ENCODE peak calls at places on chromosomes 5 and 9, in ten cellular contexts. R is mesothelial cell of epicardium, B is ovary, J is GM06990, H is HCT116, O is psoas muscle, S is thoracic aorta, X is fibroblast of lung, C is lower leg skin, N is breast epithelium. F is an unnamed sample.

GRCh38 chr5:14443665-14444064 is 137.9 kb upstream of the OTULINL start:
- DNase-seq in N (no peak), S (no peak), O (no peak), C (no peak), H (no peak), X (no peak), B (no peak), J (no peak), R (no peak), F (no peak)

GRCh38 chr5:110880413-110880812 is 141.6 kb downstream of the SLC25A46 start:
- DNase-seq in S (no peak), O (no peak), R (no peak), J (no peak), X (peak), C (no peak), N (peak), B (no peak), H (no peak), F (no peak)

GRCh38 chr9:109769250-109769649 is 10.7 kb upstream of the PALM2AKAP2 start:
- DNase-seq in B (no peak), R (no peak), S (no peak), O (no peak), J (no peak), C (no peak), H (no peak), X (peak), N (no peak), F (no peak)

GRCh38 chr5:75736273-75736672 is 19.0 kb upstream of the POC5 start:
- DNase-seq in O (no peak), J (no peak), H (no peak), C (no peak), N (no peak), R (no peak), S (no peak), B (no peak), X (no peak), F (no peak)

GRCh38 chr5:179121667-179122111 is 61.5 kb downstream of the ZNF354C start:
- DNase-seq in S (no peak), B (no peak), R (no peak), J (no peak), N (no peak), O (no peak), H (no peak), C (peak), X (no peak), F (no peak)

GRCh38 chr9:115006660-115007059 is 76.3 kb upstream of the TNFSF8 start:
- DNase-seq in N (no peak), X (peak), O (no peak), B (no peak), R (no peak), S (no peak), J (no peak), H (no peak), C (no peak), F (no peak)

GRCh38 chr5:43245724-43246385 is 53.8 kb downstream of the NIM1K start:
- DNase-seq in J (peak), C (peak), B (no peak), O (no peak), X (no peak), R (no peak), S (no peak), H (no peak), N (no peak), F (no peak)

GRCh38 chr5:141763526-141763925 is 81.5 kb upstream of the ARAP3 start:
- DNase-seq in C (no peak), S (no peak), O (no peak), J (no peak), R (no peak), B (no peak), H (no peak), N (no peak), X (no peak), F (no peak)

GRCh38 chr9:134918646-134919045 is 934 bp upstream of the FCN1 start:
- DNase-seq in R (no peak), J (no peak), H (no peak), B (peak), C (peak), N (no peak), S (no peak), O (peak), X (no peak), F (no peak)

GRCh38 chr5:177194278-177194677 is 60.7 kb downstream of the NSD1 start:
- DNase-seq in X (peak), O (no peak), C (no peak), N (no peak), J (no peak), B (no peak), R (no peak), S (peak), H (peak), F (no peak)

GRCh38 chr5:960551-960950 is 48.1 kb upstream of the NKD2 start:
- DNase-seq in C (no peak), R (no peak), X (no peak), O (peak), S (no peak), H (no peak), J (no peak), B (no peak), N (no peak), F (no peak)

GRCh38 chr9:99038396-99038795 is 66.5 kb upstream of the TGFBR1 start:
- DNase-seq in X (peak), C (no peak), J (no peak), B (no peak), S (no peak), H (no peak), R (no peak), O (no peak), N (peak), F (no peak)

GRCh38 chr9:124357591-124358361 is 57.5 kb downstream of the PSMB7 start:
- DNase-seq in S (no peak), X (no peak), N (no peak), B (no peak), H (no peak), R (no peak), J (peak), O (no peak), C (no peak), F (no peak)

GRCh38 chr9:129679537-129679936 is 14.1 kb downstream of the PRRX2 start:
- DNase-seq in N (no peak), B (no peak), S (no peak), C (no peak), O (no peak), H (no peak), R (no peak), X (no peak), J (no peak), F (no peak)

GRCh38 chr5:158174918-158175663 is 316.1 kb upstream of the CLINT1 start:
- DNase-seq in O (peak), C (peak), N (peak), X (peak), S (peak), J (no peak), R (peak), B (peak), H (peak), F (peak)

GRCh38 chr5:38433160-38433861 is 123.1 kb downstream of the LIFR start:
- DNase-seq in S (no peak), J (no peak), O (no peak), C (peak), N (peak), H (no peak), X (peak), B (peak), R (no peak), F (no peak)

GRCh38 chr5:158163836-158164572 is 305.1 kb upstream of the CLINT1 start:
- DNase-seq in R (no peak), X (no peak), H (no peak), B (no peak), C (no peak), N (no peak), J (no peak), S (no peak), O (no peak), F (no peak)

GRCh38 chr9:116855881-116856662 is 169.0 kb downstream of the TRIM32 start:
- DNase-seq in O (no peak), S (no peak), J (no peak), X (peak), R (no peak), B (no peak), N (no peak), C (no peak), H (no peak), F (no peak)

GRCh38 chr9:38346811-38347735 is 45.4 kb upstream of the ALDH1B1 start:
- DNase-seq in N (no peak), O (no peak), H (no peak), C (peak), X (no peak), S (no peak), R (no peak), B (no peak), J (no peak), F (no peak)

GRCh38 chr5:171764265-171764664 is 21.4 kb upstream of the SMIM23 start:
- DNase-seq in S (no peak), C (no peak), N (no peak), O (no peak), R (no peak), H (no peak), J (no peak), X (no peak), B (no peak), F (no peak)

GRCh38 chr5:78920604-78921003 is 64.5 kb downstream of the ARSB start:
- DNase-seq in B (no peak), C (no peak), R (no peak), J (no peak), X (peak), H (no peak), S (no peak), O (no peak), N (no peak), F (no peak)
- TF ChIP-seq CTCF in B (no peak), C (no peak), R (no peak), J (no peak), X (peak), H (no peak), S (peak), O (peak), N (no peak), F (no peak)

DNA sequence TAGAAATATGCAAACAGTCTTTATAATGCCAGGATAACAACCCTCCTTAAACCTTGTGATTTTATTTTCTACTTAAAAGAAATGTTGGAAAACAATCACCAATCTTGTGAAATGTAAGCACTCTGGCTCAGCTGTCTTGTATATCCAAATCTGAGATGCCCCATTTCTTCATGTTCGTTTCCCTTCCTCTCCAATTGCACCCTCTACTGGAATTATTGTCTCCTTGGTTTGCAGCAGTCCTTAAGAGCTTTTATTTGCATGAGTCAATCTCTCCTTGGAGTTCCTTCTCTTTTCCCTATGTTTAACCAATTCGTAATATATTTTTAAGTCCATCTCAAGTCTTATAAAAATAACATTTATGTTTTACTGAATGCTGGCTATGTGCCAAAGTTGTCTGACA is 362.0 kb upstream of the CDH10 start:
- DNase-seq in O (no peak), H (no peak), N (no peak), S (no peak), B (no peak), C (no peak), J (no peak), X (peak), R (no peak), F (no peak)
- TF ChIP-seq CTCF in O (no peak), H (no peak), N (no peak), S (no peak), B (no peak), C (no peak), J (no peak), X (no peak), R (no peak), F (peak)

GRCh38 chr5:146622391-146622790 is 106.4 kb upstream of the GPR151 start:
- DNase-seq in R (no peak), S (no peak), H (no peak), B (no peak), O (no peak), C (no peak), N (no peak), J (no peak), X (peak), F (no peak)
- TF ChIP-seq CTCF in R (peak), S (peak), H (peak), B (no peak), O (no peak), C (no peak), N (no peak), J (peak), X (no peak), F (peak)

GRCh38 chr5:78964889-78965288 is 20.2 kb downstream of the ARSB start:
- DNase-seq in C (no peak), X (peak), O (no peak), N (no peak), H (peak), R (no peak), J (no peak), S (no peak), B (no peak), F (no peak)
- TF ChIP-seq CTCF in C (no peak), X (peak), O (peak), N (peak), H (peak), R (peak), J (peak), S (peak), B (peak), F (peak)

DNA sequence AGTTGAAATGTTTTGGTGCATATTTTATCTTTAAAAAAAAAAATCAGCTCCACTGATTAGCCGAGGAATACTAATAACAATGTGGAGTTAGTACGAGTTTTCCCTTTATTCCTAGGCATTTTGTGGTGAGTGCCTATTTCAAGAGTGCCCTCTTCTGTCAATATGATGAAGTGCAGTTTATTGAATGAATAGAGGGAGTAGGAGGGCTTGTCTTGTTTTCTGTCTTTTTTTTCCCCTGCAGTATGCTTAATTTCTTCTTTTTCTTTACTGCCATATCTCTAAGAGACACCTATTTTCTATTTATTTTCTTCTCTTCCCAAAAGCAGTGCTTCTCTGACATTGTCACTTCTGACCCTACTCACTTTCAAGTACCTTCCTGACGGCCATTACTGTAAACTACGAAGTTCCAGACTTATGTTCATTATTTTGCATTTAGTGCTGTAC is 169.6 kb upstream of the PITX1 start:
- DNase-seq in O (no peak), H (no peak), X (no peak), J (no peak), S (no peak), B (no peak), N (no peak), R (no peak), C (no peak), F (no peak)
- TF ChIP-seq CTCF in O (peak), H (peak), X (peak), J (peak), S (peak), B (no peak), N (no peak), R (no peak), C (no peak), F (peak)

GRCh38 chr5:136332213-136332612 is 33.1 kb downstream of the TRPC7 start:
- DNase-seq in R (no peak), S (no peak), J (no peak), H (no peak), C (no peak), B (no peak), N (no peak), O (no peak), X (no peak), F (no peak)

GRCh38 chr5:136328097-136328496 is 37.2 kb downstream of the TRPC7 start:
- DNase-seq in R (no peak), X (no peak), H (no peak), S (no peak), B (no peak), J (no peak), N (no peak), C (no peak), O (no peak), F (no peak)

GRCh38 chr5:136329791-136330190 is 35.6 kb downstream of the TRPC7 start:
- DNase-seq in C (no peak), S (no peak), R (no peak), J (no peak), H (no peak), N (no peak), X (no peak), B (no peak), O (no peak), F (no peak)

GRCh38 chr5:136330353-136330913 is 34.9 kb downstream of the TRPC7 start:
- DNase-seq in X (no peak), R (no peak), S (no peak), O (no peak), J (no peak), H (no peak), C (no peak), N (no peak), B (no peak), F (no peak)
- TF ChIP-seq CTCF in X (no peak), R (no peak), S (no peak), O (no peak), J (no peak), H (no peak), C (no peak), N (no peak), B (no peak), F (no peak)

DNA sequence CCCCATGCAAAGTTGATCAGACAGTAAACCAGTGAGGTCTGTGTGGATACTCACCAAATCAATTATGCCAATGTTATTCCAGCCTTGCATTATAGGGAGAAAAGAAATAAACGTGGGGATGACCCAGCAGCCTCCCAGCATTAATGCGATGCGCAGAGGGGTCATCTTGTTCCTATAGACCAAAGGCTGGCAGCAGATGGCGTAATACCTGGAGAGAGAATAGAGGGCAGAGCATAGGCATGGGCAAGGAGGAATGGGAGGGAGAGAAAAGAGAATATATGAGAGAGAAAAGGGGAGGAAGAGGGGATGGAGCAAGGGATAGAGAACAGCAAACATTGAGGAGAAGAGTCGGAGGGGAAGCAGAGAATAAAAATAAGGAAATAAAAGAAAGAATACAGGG is 131.2 kb downstream of the HTR4 start:
- DNase-seq in X (no peak), C (no peak), H (peak), B (no peak), N (no peak), R (no peak), J (no peak), O (no peak), S (no peak), F (no peak)
- TF ChIP-seq CTCF in X (no peak), C (no peak), H (peak), B (no peak), N (no peak), R (no peak), J (no peak), O (no peak), S (no peak), F (no peak)

GRCh38 chr5:19488786-19489185 is 499.2 kb downstream of the CDH18 start:
- DNase-seq in J (no peak), R (no peak), N (no peak), S (no peak), H (no peak), X (no peak), C (no peak), B (no peak), O (no peak), F (no peak)
- TF ChIP-seq CTCF in J (no peak), R (no peak), N (no peak), S (no peak), H (no peak), X (no peak), C (no peak), B (no peak), O (no peak), F (no peak)